ENCODE peak calls at places on chromosomes 1 and 21, in ten cellular contexts. One of them, this sample, is unnamed.

GRCh38 chr1:187070076-187070475 is 241.3 kb downstream of the PLA2G4A start:
- DNase-seq in fibroblast of lung: peak; percentile 34
- DNase-seq in mammary epithelial cell: peak; percentile 40
- DNase-seq in uterus: no peak
- DNase-seq in Peyer's patch: no peak
- DNase-seq in heart right ventricle: no peak
- DNase-seq in transverse colon: no peak
- DNase-seq in adrenal gland: no peak
- DNase-seq in AG04450: no peak
- DNase-seq in SJSA1: no peak
- DNase-seq in this sample: no peak

GRCh38 chr21:22201669-22202068 is 1203.5 kb downstream of the NCAM2 start:
- DNase-seq in fibroblast of lung: no peak
- DNase-seq in mammary epithelial cell: no peak
- DNase-seq in uterus: no peak
- DNase-seq in Peyer's patch: no peak
- DNase-seq in heart right ventricle: no peak
- DNase-seq in transverse colon: no peak
- DNase-seq in adrenal gland: no peak
- DNase-seq in AG04450: no peak
- DNase-seq in SJSA1: no peak
- DNase-seq in this sample: no peak

GRCh38 chr1:206709772-206710456 is 25.2 kb downstream of the MAPKAPK2 start:
- DNase-seq in fibroblast of lung: peak; percentile 50
- DNase-seq in mammary epithelial cell: peak; percentile 79
- DNase-seq in uterus: no peak
- DNase-seq in Peyer's patch: no peak
- DNase-seq in heart right ventricle: no peak
- DNase-seq in transverse colon: no peak
- DNase-seq in adrenal gland: peak; percentile 2
- DNase-seq in AG04450: no peak
- DNase-seq in SJSA1: no peak
- DNase-seq in this sample: no peak

GRCh38 chr1:18305182-18305795 is 175.4 kb upstream of the KLHDC7A start:
- DNase-seq in fibroblast of lung: no peak
- DNase-seq in mammary epithelial cell: no peak
- DNase-seq in uterus: no peak
- DNase-seq in Peyer's patch: no peak
- DNase-seq in heart right ventricle: no peak
- DNase-seq in transverse colon: no peak
- DNase-seq in adrenal gland: no peak
- DNase-seq in AG04450: no peak
- DNase-seq in SJSA1: no peak
- DNase-seq in this sample: no peak

GRCh38 chr1:26838474-26839338 is 12.2 kb downstream of the ZDHHC18 start:
- DNase-seq in fibroblast of lung: no peak
- DNase-seq in mammary epithelial cell: peak; percentile 19
- DNase-seq in uterus: no peak
- DNase-seq in Peyer's patch: peak; percentile 61
- DNase-seq in heart right ventricle: no peak
- DNase-seq in transverse colon: peak; percentile 71
- DNase-seq in adrenal gland: peak; percentile 57
- DNase-seq in AG04450: no peak
- DNase-seq in SJSA1: no peak
- DNase-seq in this sample: no peak

GRCh38 chr1:20727746-20728316 is 4.7 kb downstream of the SH2D5 start:
- DNase-seq in fibroblast of lung: no peak
- DNase-seq in mammary epithelial cell: no peak
- DNase-seq in uterus: no peak
- DNase-seq in Peyer's patch: no peak
- DNase-seq in heart right ventricle: no peak
- DNase-seq in transverse colon: no peak
- DNase-seq in adrenal gland: no peak
- DNase-seq in AG04450: no peak
- DNase-seq in SJSA1: peak; percentile 44
- DNase-seq in this sample: peak; percentile 47

GRCh38 chr1:179877586-179878265 is at the start of gene TOR1AIP2:
- DNase-seq in fibroblast of lung: peak; percentile 74
- DNase-seq in mammary epithelial cell: peak; percentile 79
- DNase-seq in uterus: peak; percentile 90
- DNase-seq in Peyer's patch: peak; percentile 91
- DNase-seq in heart right ventricle: peak; percentile 89
- DNase-seq in transverse colon: peak; percentile 93
- DNase-seq in adrenal gland: peak; percentile 93
- DNase-seq in AG04450: no peak
- DNase-seq in SJSA1: peak; percentile 83
- DNase-seq in this sample: peak; percentile 93

GRCh38 chr1:223097713-223098112 is 45.3 kb downstream of the TLR5 start:
- DNase-seq in fibroblast of lung: no peak
- DNase-seq in mammary epithelial cell: no peak
- DNase-seq in uterus: no peak
- DNase-seq in Peyer's patch: no peak
- DNase-seq in heart right ventricle: no peak
- DNase-seq in transverse colon: no peak
- DNase-seq in adrenal gland: no peak
- DNase-seq in AG04450: no peak
- DNase-seq in SJSA1: no peak
- DNase-seq in this sample: no peak

DNA sequence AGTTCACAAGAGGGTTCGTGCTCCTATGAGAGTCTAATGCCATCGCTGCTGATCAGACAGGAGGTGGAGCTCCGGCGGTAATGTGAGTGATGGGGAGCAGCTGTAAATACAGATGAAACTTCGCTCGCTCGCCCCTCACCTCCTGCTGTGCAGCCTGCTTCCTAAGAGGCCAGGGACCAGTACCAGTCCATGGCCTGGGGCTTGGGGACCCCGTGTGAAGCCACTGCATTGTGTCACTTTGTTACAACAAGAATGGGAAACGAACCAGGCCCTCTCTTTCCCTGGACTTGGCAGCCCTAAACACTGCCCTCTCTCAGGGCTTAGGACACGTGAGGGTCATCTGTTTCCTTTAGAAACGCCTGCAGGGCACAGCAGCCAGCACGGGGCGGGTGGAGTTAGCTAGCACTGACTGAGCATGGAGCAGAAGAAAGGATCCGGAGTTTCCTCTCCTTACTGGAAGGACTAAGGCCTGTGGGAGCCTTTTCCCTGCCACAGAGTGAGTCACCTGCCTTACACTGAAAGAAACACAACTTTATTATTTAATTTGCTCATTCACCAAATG is 185.2 kb upstream of the TMEM51 start:
- DNase-seq in fibroblast of lung: peak; percentile 91
- DNase-seq in mammary epithelial cell: peak; percentile 90
- DNase-seq in uterus: peak; percentile 54
- DNase-seq in Peyer's patch: no peak
- DNase-seq in heart right ventricle: peak; percentile 30
- DNase-seq in transverse colon: no peak
- DNase-seq in adrenal gland: peak; percentile 88
- DNase-seq in AG04450: no peak
- DNase-seq in SJSA1: peak; percentile 78
- DNase-seq in this sample: peak; percentile 77
- H3K27ac ChIP-seq in fibroblast of lung: peak overlapping the region; percentile 84
- H3K27ac ChIP-seq in mammary epithelial cell: peak overlapping the region; percentile 50
- H3K27ac ChIP-seq in uterus: peak overlapping the region; percentile 39
- H3K27ac ChIP-seq in Peyer's patch: peak overlapping the region; percentile 49
- H3K27ac ChIP-seq in heart right ventricle: peak overlapping the region; percentile 57
- H3K27ac ChIP-seq in transverse colon: peak overlapping the region; percentile 43
- H3K27ac ChIP-seq in adrenal gland: peak overlapping the region; percentile 87
- H3K27ac ChIP-seq in AG04450: peak overlapping the region; percentile 87
- H3K27ac ChIP-seq in SJSA1: peak overlapping the region; percentile 5
- H3K27ac ChIP-seq in this sample: no peak overlapping the region

GRCh38 chr1:33032126-33032869 is 4.4 kb downstream of the AK2 start:
- DNase-seq in fibroblast of lung: no peak
- DNase-seq in mammary epithelial cell: no peak
- DNase-seq in uterus: no peak
- DNase-seq in Peyer's patch: no peak
- DNase-seq in heart right ventricle: no peak
- DNase-seq in transverse colon: no peak
- DNase-seq in adrenal gland: no peak
- DNase-seq in AG04450: no peak
- DNase-seq in SJSA1: no peak
- DNase-seq in this sample: no peak

GRCh38 chr1:33031506-33031905 is 5.2 kb downstream of the AK2 start:
- DNase-seq in fibroblast of lung: no peak
- DNase-seq in mammary epithelial cell: no peak
- DNase-seq in uterus: no peak
- DNase-seq in Peyer's patch: no peak
- DNase-seq in heart right ventricle: no peak
- DNase-seq in transverse colon: no peak
- DNase-seq in adrenal gland: no peak
- DNase-seq in AG04450: no peak
- DNase-seq in SJSA1: no peak
- DNase-seq in this sample: no peak

GRCh38 chr1:33030575-33030974 is 6.1 kb downstream of the AK2 start:
- DNase-seq in fibroblast of lung: peak; percentile 10
- DNase-seq in mammary epithelial cell: no peak
- DNase-seq in uterus: no peak
- DNase-seq in Peyer's patch: no peak
- DNase-seq in heart right ventricle: no peak
- DNase-seq in transverse colon: no peak
- DNase-seq in adrenal gland: no peak
- DNase-seq in AG04450: no peak
- DNase-seq in SJSA1: no peak
- DNase-seq in this sample: no peak

GRCh38 chr1:33029209-33029608 is 7.5 kb downstream of the AK2 start:
- DNase-seq in fibroblast of lung: no peak
- DNase-seq in mammary epithelial cell: no peak
- DNase-seq in uterus: no peak
- DNase-seq in Peyer's patch: no peak
- DNase-seq in heart right ventricle: no peak
- DNase-seq in transverse colon: no peak
- DNase-seq in adrenal gland: no peak
- DNase-seq in AG04450: no peak
- DNase-seq in SJSA1: no peak
- DNase-seq in this sample: no peak

DNA sequence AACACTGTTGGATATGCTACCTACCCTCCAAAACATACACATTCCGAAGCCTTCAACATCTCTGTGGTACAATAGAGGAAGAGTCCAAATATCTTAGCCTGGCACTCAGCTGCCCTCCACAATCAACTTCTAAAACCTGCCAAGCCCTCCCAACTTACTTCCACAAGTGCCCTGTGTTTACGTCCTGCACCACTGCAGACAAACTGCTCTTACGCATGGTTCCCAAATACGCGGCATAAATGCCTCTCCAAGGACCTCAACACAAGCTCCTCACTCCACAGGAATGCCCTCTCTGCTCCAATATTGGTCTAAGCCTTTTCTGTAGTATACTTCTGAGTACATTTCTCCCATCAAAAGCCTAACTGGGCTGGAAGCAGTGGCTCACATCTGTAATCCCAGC is 6.8 kb downstream of the AK2 start:
- DNase-seq in fibroblast of lung: no peak
- DNase-seq in mammary epithelial cell: no peak
- DNase-seq in uterus: no peak
- DNase-seq in Peyer's patch: no peak
- DNase-seq in heart right ventricle: no peak
- DNase-seq in transverse colon: no peak
- DNase-seq in adrenal gland: no peak
- DNase-seq in AG04450: no peak
- DNase-seq in SJSA1: no peak
- DNase-seq in this sample: no peak
- H3K27ac ChIP-seq in fibroblast of lung: no peak overlapping the region
- H3K27ac ChIP-seq in mammary epithelial cell: no peak overlapping the region
- H3K27ac ChIP-seq in uterus: no peak overlapping the region
- H3K27ac ChIP-seq in Peyer's patch: no peak overlapping the region
- H3K27ac ChIP-seq in heart right ventricle: no peak overlapping the region
- H3K27ac ChIP-seq in transverse colon: no peak overlapping the region
- H3K27ac ChIP-seq in adrenal gland: no peak overlapping the region
- H3K27ac ChIP-seq in AG04450: no peak overlapping the region
- H3K27ac ChIP-seq in SJSA1: no peak overlapping the region
- H3K27ac ChIP-seq in this sample: no peak overlapping the region

DNA sequence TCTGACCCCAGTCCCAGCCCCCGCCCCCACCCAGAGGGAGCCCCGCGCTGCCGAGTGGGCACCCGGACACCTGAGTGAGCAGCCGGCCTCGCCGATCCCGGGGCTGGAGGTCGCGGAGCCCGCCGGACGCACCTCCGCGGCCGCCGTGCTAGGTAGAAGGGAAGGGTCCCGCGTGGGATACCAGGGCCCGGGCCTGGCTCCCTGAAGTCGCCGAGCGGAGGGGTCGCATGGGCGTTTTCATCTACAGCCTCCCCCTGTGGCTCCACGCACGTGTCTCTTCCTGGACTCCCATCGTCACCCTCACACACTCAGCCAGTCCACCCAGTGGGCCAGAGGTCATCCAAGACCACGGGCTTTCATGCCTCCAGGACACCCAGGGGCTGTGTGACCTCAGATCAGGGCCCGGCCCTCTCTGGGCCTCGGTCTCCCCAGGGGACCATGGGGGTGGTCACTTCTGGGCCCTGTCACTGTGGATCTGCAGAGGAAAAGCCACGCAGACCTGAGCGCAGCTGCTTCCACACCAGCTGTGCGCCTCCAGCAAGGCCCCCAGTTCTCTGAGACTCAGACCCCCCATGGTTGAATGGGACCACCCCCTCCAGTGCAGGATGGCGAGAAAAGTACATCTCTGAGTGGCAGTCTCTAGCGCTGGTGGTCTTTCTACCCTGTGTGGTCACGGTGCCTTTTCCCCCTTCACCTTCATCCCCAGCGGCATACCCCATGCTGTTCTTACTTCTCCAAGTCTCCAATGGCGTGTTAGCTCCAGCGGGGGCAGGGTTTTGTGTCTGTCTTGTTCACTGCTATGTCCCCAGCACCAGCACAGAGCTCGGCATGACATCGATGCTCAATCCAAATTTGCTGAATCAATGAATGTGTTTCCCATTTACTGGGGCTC is 574 bp upstream of the SDC3 start:
- DNase-seq in fibroblast of lung: no peak
- DNase-seq in mammary epithelial cell: no peak
- DNase-seq in uterus: peak; percentile 24
- DNase-seq in Peyer's patch: no peak
- DNase-seq in heart right ventricle: peak; percentile 41
- DNase-seq in transverse colon: peak; percentile 20
- DNase-seq in adrenal gland: peak; percentile 51
- DNase-seq in AG04450: no peak
- DNase-seq in SJSA1: no peak
- DNase-seq in this sample: no peak
- H3K27ac ChIP-seq in fibroblast of lung: no peak overlapping the region
- H3K27ac ChIP-seq in mammary epithelial cell: no peak overlapping the region
- H3K27ac ChIP-seq in uterus: peak overlapping the region; percentile 73
- H3K27ac ChIP-seq in Peyer's patch: peak overlapping the region; percentile 57
- H3K27ac ChIP-seq in heart right ventricle: peak overlapping the region; percentile 85
- H3K27ac ChIP-seq in transverse colon: peak overlapping the region; percentile 71
- H3K27ac ChIP-seq in adrenal gland: peak overlapping the region; percentile 71
- H3K27ac ChIP-seq in AG04450: peak overlapping the region; percentile 21
- H3K27ac ChIP-seq in SJSA1: no peak overlapping the region
- H3K27ac ChIP-seq in this sample: peak overlapping the region; percentile 40

GRCh38 chr1:168331569-168331968 is 50.9 kb downstream of the TBX19 start:
- DNase-seq in fibroblast of lung: no peak
- DNase-seq in mammary epithelial cell: no peak
- DNase-seq in uterus: no peak
- DNase-seq in Peyer's patch: no peak
- DNase-seq in heart right ventricle: no peak
- DNase-seq in transverse colon: no peak
- DNase-seq in adrenal gland: no peak
- DNase-seq in AG04450: no peak
- DNase-seq in SJSA1: no peak
- DNase-seq in this sample: no peak

GRCh38 chr1:168335500-168335899 is 54.8 kb downstream of the TBX19 start:
- DNase-seq in fibroblast of lung: no peak
- DNase-seq in mammary epithelial cell: peak; percentile 35
- DNase-seq in uterus: no peak
- DNase-seq in Peyer's patch: no peak
- DNase-seq in heart right ventricle: no peak
- DNase-seq in transverse colon: no peak
- DNase-seq in adrenal gland: no peak
- DNase-seq in AG04450: no peak
- DNase-seq in SJSA1: no peak
- DNase-seq in this sample: no peak

GRCh38 chr1:168330285-168330684 is 49.6 kb downstream of the TBX19 start:
- DNase-seq in fibroblast of lung: no peak
- DNase-seq in mammary epithelial cell: peak; percentile 44
- DNase-seq in uterus: no peak
- DNase-seq in Peyer's patch: no peak
- DNase-seq in heart right ventricle: no peak
- DNase-seq in transverse colon: peak; percentile 16
- DNase-seq in adrenal gland: no peak
- DNase-seq in AG04450: no peak
- DNase-seq in SJSA1: no peak
- DNase-seq in this sample: no peak

GRCh38 chr1:168328965-168329364 is 48.3 kb downstream of the TBX19 start:
- DNase-seq in fibroblast of lung: no peak
- DNase-seq in mammary epithelial cell: peak; percentile 82
- DNase-seq in uterus: no peak
- DNase-seq in Peyer's patch: no peak
- DNase-seq in heart right ventricle: no peak
- DNase-seq in transverse colon: no peak
- DNase-seq in adrenal gland: no peak
- DNase-seq in AG04450: no peak
- DNase-seq in SJSA1: no peak
- DNase-seq in this sample: no peak

DNA sequence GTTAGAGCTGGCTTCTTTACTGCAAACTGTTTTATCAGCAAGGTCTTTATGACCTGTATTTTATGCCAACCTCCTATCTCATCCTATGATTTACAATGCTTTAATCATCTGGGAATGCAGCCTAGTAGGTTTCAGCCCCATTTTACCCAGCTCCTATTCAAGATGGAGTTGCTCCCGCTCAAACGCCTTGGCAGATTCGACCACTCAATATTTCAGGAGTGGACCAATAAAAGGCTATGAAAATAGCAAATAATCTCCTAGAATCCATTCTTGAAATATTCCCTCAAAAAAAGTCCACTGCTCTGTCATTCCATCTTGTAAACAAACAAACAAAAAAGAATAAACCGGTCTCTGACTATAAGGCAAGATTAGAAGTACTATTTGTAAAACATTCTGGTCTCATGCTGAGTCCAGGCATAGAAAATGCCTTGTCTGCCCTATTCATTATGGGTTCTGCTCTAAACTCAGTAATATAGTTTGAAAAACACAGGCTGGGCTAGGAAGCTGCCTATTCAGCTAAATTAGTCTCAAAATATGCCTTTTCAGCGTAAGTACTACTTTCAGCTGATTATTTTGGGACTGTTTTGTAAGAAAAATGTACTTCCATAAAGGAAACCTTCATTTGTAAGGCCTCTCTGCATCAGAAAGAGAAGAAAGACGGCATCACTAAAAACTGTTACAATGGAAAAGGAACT is 53.0 kb downstream of the TBX19 start:
- DNase-seq in fibroblast of lung: no peak
- DNase-seq in mammary epithelial cell: no peak
- DNase-seq in uterus: no peak
- DNase-seq in Peyer's patch: no peak
- DNase-seq in heart right ventricle: no peak
- DNase-seq in transverse colon: no peak
- DNase-seq in adrenal gland: no peak
- DNase-seq in AG04450: no peak
- DNase-seq in SJSA1: no peak
- DNase-seq in this sample: no peak
- H3K27ac ChIP-seq in fibroblast of lung: no peak overlapping the region
- H3K27ac ChIP-seq in mammary epithelial cell: no peak overlapping the region
- H3K27ac ChIP-seq in uterus: peak overlapping the region; percentile 65
- H3K27ac ChIP-seq in Peyer's patch: no peak overlapping the region
- H3K27ac ChIP-seq in heart right ventricle: no peak overlapping the region
- H3K27ac ChIP-seq in transverse colon: no peak overlapping the region
- H3K27ac ChIP-seq in adrenal gland: peak overlapping the region; percentile 13
- H3K27ac ChIP-seq in AG04450: no peak overlapping the region
- H3K27ac ChIP-seq in SJSA1: no peak overlapping the region
- H3K27ac ChIP-seq in this sample: no peak overlapping the region

This sample was measured in right atrium auricular region.